ENCODE peak calls at places on chromosome 9, in five cellular contexts. One of them, this sample, is unnamed.

GRCh38 chr9:26243722-26244121 is 565.5 kb upstream of the TUSC1 start:
- DNase-seq in choroid plexus epithelial cell: peak; percentile 13
- DNase-seq in psoas muscle: no peak
- DNase-seq in fibroblast of mammary gland: peak; percentile 80
- DNase-seq in brain microvascular endothelial cell: peak; percentile 61
- DNase-seq in this sample: peak; percentile 53

GRCh38 chr9:70494221-70494620 is 79.8 kb upstream of the KLF9 start:
- DNase-seq in psoas muscle: no peak
- DNase-seq in fibroblast of mammary gland: no peak
- DNase-seq in brain microvascular endothelial cell: no peak
- DNase-seq in choroid plexus epithelial cell: no peak
- DNase-seq in this sample: no peak

GRCh38 chr9:119074017-119074416 is 295.2 kb downstream of the BRINP1 start:
- DNase-seq in brain microvascular endothelial cell: no peak
- DNase-seq in choroid plexus epithelial cell: no peak
- DNase-seq in psoas muscle: no peak
- DNase-seq in fibroblast of mammary gland: no peak
- DNase-seq in this sample: no peak

GRCh38 chr9:130936285-130937117 is 2.5 kb downstream of the FIBCD1 start:
- DNase-seq in psoas muscle: no peak
- DNase-seq in choroid plexus epithelial cell: peak; percentile 57
- DNase-seq in fibroblast of mammary gland: peak; percentile 36
- DNase-seq in brain microvascular endothelial cell: peak; percentile 39
- DNase-seq in this sample: peak; percentile 85

GRCh38 chr9:114694146-114694545 is 12.2 kb upstream of the TEX48 start:
- DNase-seq in choroid plexus epithelial cell: no peak
- DNase-seq in fibroblast of mammary gland: peak; percentile 29
- DNase-seq in brain microvascular endothelial cell: no peak
- DNase-seq in psoas muscle: no peak
- DNase-seq in this sample: no peak

GRCh38 chr9:88660611-88661010 is 125.6 kb downstream of the NXNL2 start:
- DNase-seq in brain microvascular endothelial cell: peak; percentile 57
- DNase-seq in fibroblast of mammary gland: peak; percentile 61
- DNase-seq in choroid plexus epithelial cell: peak; percentile 76
- DNase-seq in psoas muscle: no peak
- DNase-seq in this sample: peak; percentile 55

GRCh38 chr9:84121991-84122523 is 141.5 kb downstream of the RMI1 start:
- DNase-seq in choroid plexus epithelial cell: peak; percentile 42
- DNase-seq in fibroblast of mammary gland: peak; percentile 73
- DNase-seq in psoas muscle: no peak
- DNase-seq in brain microvascular endothelial cell: no peak
- DNase-seq in this sample: peak; percentile 43

GRCh38 chr9:109281518-109281917 is 39.3 kb downstream of the EPB41L4B start:
- DNase-seq in fibroblast of mammary gland: no peak
- DNase-seq in brain microvascular endothelial cell: no peak
- DNase-seq in psoas muscle: no peak
- DNase-seq in choroid plexus epithelial cell: no peak
- DNase-seq in this sample: no peak

GRCh38 chr9:113343732-113344231 is 3.7 kb upstream of the WDR31 start:
- DNase-seq in brain microvascular endothelial cell: peak; percentile 44
- DNase-seq in fibroblast of mammary gland: peak; percentile 46
- DNase-seq in psoas muscle: peak; percentile 27
- DNase-seq in choroid plexus epithelial cell: peak; percentile 67
- DNase-seq in this sample: peak; percentile 67

GRCh38 chr9:38338359-38339014 is 54.0 kb upstream of the ALDH1B1 start:
- DNase-seq in choroid plexus epithelial cell: no peak
- DNase-seq in brain microvascular endothelial cell: no peak
- DNase-seq in psoas muscle: no peak
- DNase-seq in fibroblast of mammary gland: no peak
- DNase-seq in this sample: no peak

GRCh38 chr9:35938474-35939145 is 19.3 kb downstream of the OR2S2 start:
- DNase-seq in psoas muscle: no peak
- DNase-seq in fibroblast of mammary gland: no peak
- DNase-seq in brain microvascular endothelial cell: no peak
- DNase-seq in choroid plexus epithelial cell: no peak
- DNase-seq in this sample: no peak
- H3K4me3 ChIP-seq in psoas muscle: no peak overlapping the region
- H3K4me3 ChIP-seq in fibroblast of mammary gland: no peak overlapping the region
- H3K4me3 ChIP-seq in brain microvascular endothelial cell: no peak overlapping the region
- H3K4me3 ChIP-seq in choroid plexus epithelial cell: no peak overlapping the region
- H3K4me3 ChIP-seq in this sample: no peak overlapping the region

GRCh38 chr9:2987679-2988078 is 143.8 kb upstream of the PUM3 start:
- DNase-seq in psoas muscle: no peak
- DNase-seq in fibroblast of mammary gland: no peak
- DNase-seq in brain microvascular endothelial cell: no peak
- DNase-seq in choroid plexus epithelial cell: no peak
- DNase-seq in this sample: no peak
- TF ChIP-seq CTCF in psoas muscle: no peak
- TF ChIP-seq CTCF in fibroblast of mammary gland: no peak
- TF ChIP-seq CTCF in brain microvascular endothelial cell: no peak
- TF ChIP-seq CTCF in choroid plexus epithelial cell: no peak
- TF ChIP-seq CTCF in this sample: no peak

GRCh38 chr9:86351897-86352296 is 2.3 kb downstream of the TUT7 start:
- DNase-seq in choroid plexus epithelial cell: no peak
- DNase-seq in brain microvascular endothelial cell: no peak
- DNase-seq in psoas muscle: no peak
- DNase-seq in fibroblast of mammary gland: no peak
- DNase-seq in this sample: no peak
- H3K4me3 ChIP-seq in choroid plexus epithelial cell: peak overlapping the region; percentile 97
- H3K4me3 ChIP-seq in brain microvascular endothelial cell: peak overlapping the region; percentile 97
- H3K4me3 ChIP-seq in psoas muscle: peak overlapping the region; percentile 83
- H3K4me3 ChIP-seq in fibroblast of mammary gland: peak overlapping the region; percentile 98
- H3K4me3 ChIP-seq in this sample: peak overlapping the region; percentile 67

GRCh38 chr9:123723135-123723875 is 206.6 kb downstream of the DENND1A start:
- DNase-seq in fibroblast of mammary gland: no peak
- DNase-seq in brain microvascular endothelial cell: no peak
- DNase-seq in choroid plexus epithelial cell: no peak
- DNase-seq in psoas muscle: no peak
- DNase-seq in this sample: no peak

GRCh38 chr9:123727332-123727731 is 202.6 kb downstream of the DENND1A start:
- DNase-seq in fibroblast of mammary gland: peak; percentile 41
- DNase-seq in choroid plexus epithelial cell: peak; percentile 15
- DNase-seq in psoas muscle: no peak
- DNase-seq in brain microvascular endothelial cell: no peak
- DNase-seq in this sample: no peak

GRCh38 chr9:123722378-123722777 is 207.5 kb downstream of the DENND1A start:
- DNase-seq in brain microvascular endothelial cell: no peak
- DNase-seq in fibroblast of mammary gland: no peak
- DNase-seq in choroid plexus epithelial cell: no peak
- DNase-seq in psoas muscle: no peak
- DNase-seq in this sample: no peak

GRCh38 chr9:123725389-123725788 is 204.5 kb downstream of the DENND1A start:
- DNase-seq in fibroblast of mammary gland: peak; percentile 54
- DNase-seq in psoas muscle: no peak
- DNase-seq in choroid plexus epithelial cell: peak; percentile 32
- DNase-seq in brain microvascular endothelial cell: no peak
- DNase-seq in this sample: peak; percentile 75

DNA sequence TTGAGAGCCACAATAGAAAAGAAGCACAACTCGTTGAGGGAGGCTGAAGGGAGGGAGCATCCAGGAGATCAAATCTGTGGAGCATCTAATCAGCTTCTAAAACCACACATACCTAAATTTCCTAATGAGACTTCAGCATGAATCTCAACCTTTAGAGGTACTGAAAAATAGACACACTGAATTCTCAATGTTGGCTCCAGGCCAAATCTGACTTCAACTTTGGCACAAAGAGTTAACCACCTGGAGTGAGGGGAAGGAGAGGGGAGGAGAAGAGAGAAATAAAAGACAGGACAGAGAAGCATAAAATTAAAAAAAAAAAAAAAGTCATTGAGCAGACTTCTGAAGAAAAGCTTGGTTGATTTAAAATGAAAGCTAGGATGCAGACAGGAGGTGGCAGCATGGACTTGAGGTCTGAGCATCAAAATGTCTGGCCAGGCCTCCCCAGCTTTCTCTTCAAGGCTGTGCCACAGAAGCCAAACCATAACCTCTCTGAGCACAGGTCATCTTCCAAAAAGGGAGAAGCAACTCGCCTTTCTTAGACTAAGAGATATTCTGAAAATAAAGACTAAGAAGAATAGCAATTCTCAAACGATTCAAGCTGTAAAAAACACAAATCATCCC is 205.6 kb downstream of the DENND1A start:
- DNase-seq in psoas muscle: no peak
- DNase-seq in fibroblast of mammary gland: peak; percentile 62
- DNase-seq in brain microvascular endothelial cell: peak; percentile 42
- DNase-seq in choroid plexus epithelial cell: peak; percentile 82
- DNase-seq in this sample: peak; percentile 17
- TF ChIP-seq CTCF in psoas muscle: peak; percentile 12
- TF ChIP-seq CTCF in fibroblast of mammary gland: peak; percentile 32
- TF ChIP-seq CTCF in brain microvascular endothelial cell: peak; percentile 24
- TF ChIP-seq CTCF in choroid plexus epithelial cell: peak; percentile 66
- TF ChIP-seq CTCF in this sample: peak; percentile 13

This sample was measured in foreskin fibroblast.